ENCODE peak calls at places on chromosomes 13 and 19, in seven cellular contexts. Q, F, G, I, V, U and L are unnamed samples.

GRCh38 chr13:91725646-91726045 is 327.2 kb downstream of the GPC5 start:
- DNase-seq in Q (no peak), F (no peak), G (no peak), I (no peak), V (no peak), U (no peak), L (no peak)

GRCh38 chr19:4053423-4054324 is 13.0 kb downstream of the ZBTB7A start:
- DNase-seq in Q (no peak), F (no peak), G (no peak), I (no peak), V (no peak), U (no peak), L (no peak)

GRCh38 chr19:3452456-3453068 is 27.8 kb downstream of the SMIM24 start:
- DNase-seq in Q (no peak), F (no peak), G (no peak), I (no peak), V (no peak), U (no peak), L (no peak)

GRCh38 chr13:113742445-113743120 is 16.4 kb upstream of the TMEM255B start:
- DNase-seq in Q (no peak), F (no peak), G (peak), I (no peak), V (no peak), U (no peak), L (no peak)

GRCh38 chr19:54114340-54114826 is 1.1 kb downstream of the TFPT start:
- DNase-seq in Q (peak), F (no peak), G (peak), I (peak), V (peak), U (peak), L (no peak)

GRCh38 chr13:50400035-50400726 is 384.9 kb downstream of the KCNRG start:
- DNase-seq in Q (peak), F (no peak), G (no peak), I (no peak), V (peak), U (no peak), L (no peak)

GRCh38 chr19:45173816-45174215 is 4.2 kb downstream of the TRAPPC6A start:
- DNase-seq in Q (peak), F (no peak), G (no peak), I (no peak), V (no peak), U (no peak), L (no peak)

GRCh38 chr19:44747739-44748425 is 626 bp upstream of the BCL3 start:
- DNase-seq in Q (peak), F (peak), G (peak), I (peak), V (peak), U (peak), L (no peak)

GRCh38 chr13:103663996-103664395 is 597.8 kb upstream of the SLC10A2 start:
- DNase-seq in Q (no peak), F (no peak), G (peak), I (no peak), V (no peak), U (no peak), L (no peak)

GRCh38 chr13:98173431-98173921 is 3.6 kb downstream of the RNF113B start:
- DNase-seq in Q (peak), F (no peak), G (peak), I (no peak), V (no peak), U (peak), L (no peak)